ENCODE peak calls at places on chromosomes 5 and 9, in six cellular contexts. J, Y, U, L, P and N are unnamed samples. For H3K4me1, the result is how much of the 10 kb centered on the place peaks cover.

GRCh38 chr9:89793551-89793950 is 188.7 kb downstream of the GADD45G start:
- DNase-seq in J (no peak), Y (no peak), U (no peak), L (no peak), P (peak), N (peak)

GRCh38 chr9:112387115-112387514 is 7.2 kb downstream of the HSDL2 start:
- DNase-seq in J (no peak), Y (no peak), U (no peak), L (no peak), P (no peak), N (no peak)

GRCh38 chr5:178536541-178537466 is 53.4 kb downstream of the COL23A1 start:
- DNase-seq in J (no peak), Y (no peak), U (peak), L (no peak), P (no peak), N (no peak)

GRCh38 chr9:15306068-15306756 is 804 bp downstream of the TTC39B start:
- DNase-seq in J (peak), Y (peak), U (peak), L (peak), P (peak), N (peak)

GRCh38 chr9:93154293-93154903 is 20.3 kb upstream of the NINJ1 start:
- DNase-seq in J (no peak), Y (no peak), U (no peak), L (peak), P (no peak), N (no peak)

GRCh38 chr9:15837079-15837679 is 284.3 kb downstream of the CCDC171 start:
- DNase-seq in J (no peak), Y (no peak), U (no peak), L (peak), P (no peak), N (no peak)

GRCh38 chr9:108053555-108054061 is 564.0 kb upstream of the KLF4 start:
- DNase-seq in J (peak), Y (peak), U (peak), L (peak), P (peak), N (peak)

GRCh38 chr9:130258999-130259398 is 6.6 kb upstream of the HMCN2 start:
- DNase-seq in J (no peak), Y (no peak), U (peak), L (no peak), P (no peak), N (no peak)

GRCh38 chr5:132510076-132510475 is 19.5 kb upstream of the IRF1 start:
- DNase-seq in J (no peak), Y (no peak), U (no peak), L (no peak), P (no peak), N (no peak)

GRCh38 chr5:90560771-90561170 is 2.2 kb downstream of the ADGRV1 start:
- DNase-seq in J (no peak), Y (no peak), U (no peak), L (no peak), P (no peak), N (no peak)

GRCh38 chr9:133457748-133458147 is 2.0 kb upstream of the CACFD1 start:
- DNase-seq in J (no peak), Y (no peak), U (no peak), L (no peak), P (no peak), N (no peak)

GRCh38 chr9:133454943-133455673 is 4.7 kb upstream of the CACFD1 start:
- DNase-seq in J (no peak), Y (no peak), U (peak), L (no peak), P (no peak), N (no peak)

GRCh38 chr9:133455936-133456335 is 3.8 kb upstream of the CACFD1 start:
- DNase-seq in J (no peak), Y (no peak), U (no peak), L (no peak), P (no peak), N (no peak)

GRCh38 chr9:133457233-133457632 is 2.5 kb upstream of the CACFD1 start:
- DNase-seq in J (no peak), Y (no peak), U (peak), L (no peak), P (no peak), N (no peak)

DNA sequence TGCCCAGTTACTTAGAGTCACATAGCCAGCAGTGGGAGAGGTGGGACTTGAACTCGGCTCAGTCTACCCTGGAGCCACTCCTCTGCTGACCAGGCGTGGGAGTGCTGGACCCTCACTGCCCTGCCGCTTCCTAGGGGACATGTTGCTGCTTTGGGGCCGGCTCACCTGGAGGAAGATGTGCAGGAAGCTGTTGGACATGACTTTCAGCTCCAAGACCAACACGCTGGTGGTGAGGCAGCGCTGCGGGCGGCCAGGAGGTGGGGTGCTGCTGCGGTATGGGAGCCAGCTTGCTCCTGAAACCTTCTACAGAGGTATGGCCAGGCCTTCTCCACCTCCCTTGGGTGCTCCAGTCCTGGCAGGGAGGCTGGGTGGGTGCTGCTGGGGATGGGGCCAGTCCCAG is 3.4 kb upstream of the CACFD1 start:
- DNase-seq in J (no peak), Y (no peak), U (peak), L (no peak), P (no peak), N (no peak)
- TF ChIP-seq CTCF in J (no peak), Y (no peak), U (no peak), L (no peak), P (no peak), N (no peak)

DNA sequence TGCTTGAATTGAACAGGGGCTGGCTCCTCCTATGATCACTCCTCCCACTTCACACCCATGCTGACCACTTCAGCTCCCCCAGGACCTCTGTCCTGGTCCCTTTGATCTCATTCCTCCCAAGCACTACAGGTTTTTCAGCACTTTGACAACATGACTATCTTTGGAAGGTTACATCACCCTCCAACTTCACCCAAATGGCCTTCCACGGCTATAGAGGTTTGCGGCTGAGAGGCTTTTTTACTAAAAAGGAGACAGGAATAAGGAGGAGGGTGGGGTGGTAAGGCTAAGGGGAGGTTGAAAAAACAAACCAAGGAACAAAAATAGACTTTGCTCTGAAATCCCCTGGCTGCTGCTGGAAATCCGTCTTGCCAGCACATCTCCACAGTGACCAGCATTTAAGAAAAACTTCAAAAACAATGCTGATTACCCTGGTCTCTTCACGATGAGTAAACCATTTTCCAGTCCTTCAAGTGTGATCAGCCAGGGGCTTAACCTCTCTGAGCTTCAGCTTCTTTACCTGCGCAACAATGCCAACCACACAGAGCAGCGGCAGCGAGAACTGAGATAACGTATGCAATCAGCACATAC is 102.7 kb downstream of the DPYSL3 start:
- DNase-seq in J (peak), Y (no peak), U (no peak), L (peak), P (no peak), N (no peak)
- H3K27ac ChIP-seq in J (peak), Y (peak), U (no peak), L (peak), P (no peak), N (peak)

GRCh38 chr5:119365847-119366536 is 10.2 kb downstream of the TNFAIP8 start:
- DNase-seq in J (no peak), Y (no peak), U (no peak), L (no peak), P (no peak), N (no peak)
- H3K4me1 ChIP-seq in J (under half), Y (under half), U (under half), L (under half), P (under half), N (under half)

DNA sequence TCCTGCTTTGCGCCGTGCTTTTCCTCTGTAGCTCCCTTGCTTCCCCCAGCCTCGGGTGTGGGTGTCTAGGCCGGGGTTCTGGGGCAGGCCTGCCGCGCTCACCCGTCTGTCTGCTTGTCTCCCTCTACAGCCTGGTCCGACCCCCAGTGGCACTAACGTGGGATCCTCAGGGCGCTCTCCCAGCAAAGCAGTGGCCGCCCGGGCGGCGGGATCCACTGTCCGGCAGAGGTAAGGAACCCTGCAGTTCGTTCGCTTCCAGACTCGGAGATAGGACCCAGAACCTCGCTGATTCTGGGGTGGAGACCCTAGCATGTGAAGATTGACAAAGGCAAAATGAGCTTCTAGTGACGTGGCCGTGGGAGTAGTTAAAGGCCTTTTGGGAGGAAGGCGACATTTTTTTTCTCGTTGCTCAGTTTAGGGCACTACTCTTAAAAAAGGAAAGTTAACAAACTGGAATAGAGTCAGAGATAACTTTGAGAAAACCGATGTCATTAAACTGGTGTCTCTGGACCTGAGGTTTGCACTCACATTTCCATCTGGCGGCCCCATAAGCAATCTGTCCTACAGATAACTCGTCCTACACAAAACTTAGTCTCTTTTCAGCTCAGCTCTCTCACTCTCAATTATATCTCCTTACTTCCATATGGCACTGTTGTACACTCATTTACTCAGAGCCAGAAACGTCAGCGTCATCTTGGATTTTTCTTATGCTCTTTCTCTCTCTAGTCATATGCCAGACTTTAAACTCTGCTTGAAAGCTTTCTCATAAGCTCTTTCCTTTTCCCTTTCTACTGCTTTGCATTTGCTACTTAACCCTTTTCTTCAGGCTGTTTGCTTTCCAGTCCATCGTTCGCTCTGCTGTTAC is 566 bp downstream of the SEC61B start:
- DNase-seq in J (no peak), Y (no peak), U (no peak), L (no peak), P (no peak), N (no peak)
- TF ChIP-seq CTCF in J (no peak), Y (no peak), U (no peak), L (no peak), P (no peak), N (no peak)

GRCh38 chr9:34510032-34510431 is 12.8 kb downstream of the ENHO start:
- DNase-seq in J (no peak), Y (no peak), U (no peak), L (no peak), P (no peak), N (peak)
- H3K27ac ChIP-seq in J (no peak), Y (no peak), U (no peak), L (no peak), P (no peak), N (no peak)

DNA sequence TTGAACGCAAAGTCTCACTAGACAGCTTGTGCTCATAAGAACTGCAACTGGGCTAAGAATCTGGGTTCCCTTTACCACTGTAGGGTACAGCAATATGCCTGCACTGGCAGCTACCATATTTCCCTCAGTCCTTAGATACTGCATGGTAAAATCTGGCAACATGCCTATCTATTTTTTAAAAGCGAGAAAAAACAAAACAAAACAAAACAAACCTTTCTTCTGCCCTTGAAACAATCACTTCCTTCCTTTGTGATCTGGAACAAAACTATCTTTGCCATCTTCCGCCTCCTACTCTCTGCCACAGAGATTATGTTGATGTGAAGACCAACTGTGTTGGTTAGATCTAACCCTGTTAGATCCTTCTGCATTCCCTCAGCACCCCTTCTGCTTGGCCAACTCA is 242.9 kb downstream of the EBF1 start:
- DNase-seq in J (no peak), Y (no peak), U (no peak), L (no peak), P (no peak), N (no peak)
- H3K4me1 ChIP-seq in J (under half), Y (under half), U (under half), L (under half), P (under half), N (under half)

DNA sequence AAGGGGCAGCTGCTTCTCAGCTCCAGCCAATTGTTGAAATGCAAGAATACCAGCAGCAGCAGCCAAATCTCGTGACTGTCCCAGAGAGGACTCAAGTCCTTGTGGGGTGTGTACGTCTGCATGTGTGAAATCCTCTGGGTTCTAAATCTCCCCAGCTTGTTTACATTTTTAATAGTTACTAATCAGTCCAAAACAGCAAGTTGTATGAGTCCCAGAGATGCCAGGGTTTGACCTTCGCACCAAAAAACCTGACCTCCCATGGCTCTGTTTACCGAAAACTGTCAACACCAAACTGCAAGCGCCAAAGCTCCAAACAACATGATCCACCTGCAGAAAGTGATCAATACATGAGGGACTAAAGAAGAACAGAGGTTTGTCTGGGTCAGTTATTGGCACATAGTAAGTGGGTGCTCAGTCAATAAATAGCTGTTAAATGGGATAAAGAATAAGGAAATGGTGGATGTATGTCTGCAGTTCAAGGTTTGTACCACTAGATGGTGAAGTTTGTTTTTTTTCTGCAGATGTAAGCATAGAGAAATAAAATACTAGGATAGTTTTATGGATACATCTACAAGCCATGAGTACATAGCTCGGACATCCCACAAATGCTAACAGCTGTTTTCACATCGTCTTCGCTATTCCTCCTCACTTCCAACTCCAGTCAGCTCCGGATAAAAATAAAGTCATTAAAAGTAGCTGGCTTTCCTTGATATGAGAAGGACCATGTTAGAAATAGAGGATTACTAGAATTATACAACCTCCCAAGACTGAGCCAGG is 85.3 kb upstream of the ADRB2 start:
- DNase-seq in J (no peak), Y (no peak), U (peak), L (peak), P (no peak), N (peak)
- TF ChIP-seq CTCF in J (peak), Y (peak), U (peak), L (peak), P (peak), N (peak)

DNA sequence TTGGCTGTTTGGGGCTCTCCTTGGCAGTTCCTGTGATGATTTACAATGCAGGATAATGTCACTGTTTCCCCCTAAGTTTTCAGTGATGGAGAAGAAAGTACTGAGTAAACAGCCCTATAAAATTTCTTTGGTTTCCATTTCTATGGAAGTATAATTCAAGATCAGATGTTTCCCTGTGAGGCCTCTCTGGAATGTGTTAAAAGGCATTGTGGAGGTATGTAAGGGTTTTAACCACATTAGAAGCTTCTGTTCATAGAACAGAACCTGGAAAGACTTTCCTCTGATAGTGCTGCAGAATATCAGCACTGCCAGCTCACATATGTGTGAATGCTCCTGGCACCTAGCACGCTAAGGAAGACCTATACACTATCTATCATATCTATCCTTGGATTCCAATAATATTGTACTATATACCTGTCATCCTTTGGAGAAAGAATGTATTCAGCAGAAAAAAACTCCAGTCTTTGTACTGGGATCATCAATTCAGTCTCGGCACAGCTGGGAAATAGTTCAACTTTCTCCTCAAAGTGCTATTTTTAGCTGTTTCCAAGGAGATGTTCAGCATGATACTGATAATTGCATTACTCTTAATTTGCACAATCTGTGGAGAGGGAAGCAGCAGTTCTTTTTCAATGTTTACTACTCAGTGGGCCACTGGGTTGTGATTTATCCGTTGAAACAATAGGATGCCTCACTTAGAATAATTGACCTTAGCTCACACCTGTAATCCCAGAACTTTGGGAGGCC is 21.9 kb downstream of the TTC1 start:
- DNase-seq in J (no peak), Y (no peak), U (no peak), L (no peak), P (no peak), N (no peak)
- H3K27ac ChIP-seq in J (peak), Y (no peak), U (no peak), L (peak), P (no peak), N (no peak)

DNA sequence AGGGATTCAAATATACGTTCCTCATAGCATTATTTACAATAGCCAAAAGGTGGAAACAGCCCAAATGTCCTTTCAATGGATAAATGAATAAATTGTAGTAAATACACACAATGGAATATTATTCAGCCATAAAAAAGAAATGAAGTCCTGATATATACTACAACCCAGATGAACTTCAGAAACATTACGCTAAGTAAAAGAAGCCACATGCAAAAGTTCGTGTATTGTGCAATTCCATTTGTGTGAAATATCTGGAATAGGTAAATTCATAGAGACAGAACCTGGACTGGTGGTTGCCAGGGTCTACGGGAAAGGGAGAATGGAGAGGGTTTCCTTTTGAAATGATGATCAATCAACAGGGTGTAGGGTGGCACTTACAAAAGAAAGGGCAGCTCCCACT is 12.5 kb upstream of the ARSI start:
- DNase-seq in J (no peak), Y (no peak), U (no peak), L (no peak), P (no peak), N (no peak)
- H3K4me1 ChIP-seq in J (under half), Y (under half), U (under half), L (under half), P (under half), N (under half)